ENCODE peak calls at places on chromosome 1, in four cellular contexts. X, O, E and I are unnamed samples.
A peak's percentile ranks its signal among the peaks of the same experiment; 100 is the strongest.

GRCh38 chr1:7403265-7404045 is 367.6 kb upstream of the VAMP3 start:
- DNase-seq in X (no peak), O (no peak), E (no peak), I (no peak)

GRCh38 chr1:46084553-46085448 is 47.6 kb downstream of the PIK3R3 start:
- DNase-seq in X (no peak), O (no peak), E (no peak), I (no peak)

GRCh38 chr1:29465755-29466154 is 229.4 kb downstream of the PTPRU start:
- DNase-seq in X (no peak), O (no peak), E (no peak), I (no peak)

GRCh38 chr1:247857986-247858356 is 984 bp downstream of the TRIM58 start:
- DNase-seq in X (no peak), O (no peak), E (no peak), I (no peak)

GRCh38 chr1:179127163-179127895 is 45.5 kb downstream of the TOR3A start:
- DNase-seq in X (no peak), O (no peak), E (no peak), I (no peak)

GRCh38 chr1:29900727-29901126 is 664.4 kb downstream of the PTPRU start:
- DNase-seq in X (peak; percentile 79), O (no peak), E (no peak), I (no peak)

GRCh38 chr1:244820131-244820530 is 15.3 kb upstream of the COX20 start:
- DNase-seq in X (no peak), O (no peak), E (no peak), I (no peak)

GRCh38 chr1:206801467-206801866 is 29.2 kb upstream of the IL10 start:
- DNase-seq in X (no peak), O (no peak), E (no peak), I (no peak)

GRCh38 chr1:167367705-167368104 is 147.0 kb downstream of the POU2F1 start:
- DNase-seq in X (no peak), O (no peak), E (no peak), I (no peak)

GRCh38 chr1:83129107-83129506 is 869.8 kb downstream of the TTLL7 start:
- DNase-seq in X (no peak), O (no peak), E (no peak), I (no peak)

GRCh38 chr1:218374972-218375371 is 29.8 kb downstream of the TGFB2 start:
- DNase-seq in X (no peak), O (no peak), E (no peak), I (no peak)

GRCh38 chr1:166814611-166815010 is 24.7 kb upstream of the POGK start:
- DNase-seq in X (no peak), O (no peak), E (no peak), I (peak; percentile 27)

GRCh38 chr1:229114315-229114714 is 156.6 kb upstream of the RAB4A start:
- DNase-seq in X (no peak), O (no peak), E (no peak), I (no peak)

GRCh38 chr1:180811886-180812285 is 100.8 kb upstream of the KIAA1614 start:
- DNase-seq in X (no peak), O (no peak), E (no peak), I (no peak)

GRCh38 chr1:83574749-83575148 is 424.2 kb downstream of the TTLL7 start:
- DNase-seq in X (no peak), O (no peak), E (no peak), I (no peak)

GRCh38 chr1:173876732-173877131 is 8.6 kb downstream of the ZBTB37 start:
- DNase-seq in X (no peak), O (no peak), E (no peak), I (no peak)

GRCh38 chr1:98797506-98797905 is 136.0 kb downstream of the SNX7 start:
- DNase-seq in X (no peak), O (no peak), E (no peak), I (no peak)

GRCh38 chr1:175900171-175900570 is 156.8 kb upstream of the TNR start:
- DNase-seq in X (no peak), O (no peak), E (no peak), I (no peak)

GRCh38 chr1:229238231-229238630 is 32.7 kb upstream of the RAB4A start:
- DNase-seq in X (no peak), O (no peak), E (no peak), I (no peak)

GRCh38 chr1:154155282-154155681 is 409 bp upstream of the NUP210L start:
- DNase-seq in X (peak; percentile 44), O (no peak), E (no peak), I (no peak)

GRCh38 chr1:40770296-40771070 is 13.1 kb upstream of the KCNQ4 start:
- DNase-seq in X (no peak), O (no peak), E (no peak), I (no peak)

GRCh38 chr1:170214980-170215910 is 69.5 kb downstream of the NTMT2 start:
- DNase-seq in X (peak; percentile 58), O (no peak), E (no peak), I (no peak)

GRCh38 chr1:170213598-170213997 is 67.8 kb downstream of the NTMT2 start:
- DNase-seq in X (peak; percentile 52), O (no peak), E (no peak), I (no peak)

GRCh38 chr1:170214117-170214979 is 68.6 kb downstream of the NTMT2 start:
- DNase-seq in X (no peak), O (no peak), E (peak; percentile 40), I (no peak)

GRCh38 chr1:170205301-170205700 is 59.5 kb downstream of the NTMT2 start:
- DNase-seq in X (no peak), O (no peak), E (no peak), I (no peak)

DNA sequence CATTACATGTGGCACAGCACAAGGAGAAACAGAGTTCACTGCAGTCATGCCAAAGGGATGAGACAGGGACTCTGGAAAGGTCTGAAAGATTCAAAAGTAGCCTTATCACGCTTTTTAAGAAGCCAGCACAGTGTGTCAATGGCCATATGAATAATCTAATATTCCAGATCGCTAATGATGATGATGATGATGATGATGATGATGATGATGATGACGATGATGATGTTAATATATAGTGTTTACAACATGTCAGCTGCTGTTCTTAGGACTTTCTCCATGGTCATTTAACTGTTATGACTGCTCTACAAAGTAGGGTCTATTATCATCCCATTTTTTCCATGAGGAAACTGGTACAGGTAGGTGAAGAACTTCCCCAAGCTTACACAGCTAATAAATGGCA is 64.4 kb downstream of the NTMT2 start:
- DNase-seq in X (no peak), O (no peak), E (no peak), I (no peak)
- TF ChIP-seq CTCF in X (no peak), O (no peak), E (no peak), I (no peak)

DNA sequence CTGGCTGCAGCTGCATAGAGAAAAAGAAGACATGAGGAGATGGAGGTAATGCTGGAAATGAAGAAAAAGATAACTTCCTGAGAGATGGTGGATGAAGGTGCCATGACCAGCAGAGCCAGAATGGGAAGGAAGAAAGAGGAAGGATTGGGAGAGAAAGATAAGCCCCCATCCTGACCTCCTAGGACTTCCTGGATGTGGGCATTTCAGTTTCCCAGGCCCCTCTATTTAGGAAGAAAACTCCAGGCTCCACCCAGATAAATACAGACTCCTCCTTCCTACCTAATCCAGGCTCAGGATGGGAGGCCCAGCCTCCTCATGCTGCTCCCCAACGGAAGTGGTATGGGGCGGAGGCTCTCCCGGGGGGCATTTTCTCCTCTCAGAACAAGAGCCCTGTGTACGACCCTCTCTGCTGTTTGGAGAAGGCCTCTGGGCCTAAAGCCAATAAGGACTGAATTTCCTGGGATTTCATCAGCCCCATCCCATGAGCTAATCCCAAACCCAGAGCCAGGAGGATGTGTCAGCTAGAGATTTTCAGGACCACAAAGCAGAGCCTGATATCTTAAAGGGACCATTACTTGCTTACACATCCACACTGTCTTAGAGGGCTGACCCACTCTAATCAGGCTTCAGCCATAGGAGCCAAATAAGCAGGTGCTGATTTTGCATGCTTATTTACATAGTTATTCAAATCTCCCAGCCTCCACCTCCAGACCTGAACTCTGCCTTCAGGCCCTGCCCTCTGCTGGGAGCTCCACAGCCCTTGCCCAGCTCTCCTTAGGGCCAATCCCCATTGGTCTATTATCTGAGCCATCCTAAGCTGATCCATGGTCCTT is 5.1 kb upstream of the ARHGEF2 start:
- DNase-seq in X (peak; percentile 84), O (peak; percentile 45), E (peak; percentile 99), I (no peak)
- TF ChIP-seq CTCF in X (no peak), O (no peak), E (peak; percentile 8), I (peak; percentile 25)

DNA sequence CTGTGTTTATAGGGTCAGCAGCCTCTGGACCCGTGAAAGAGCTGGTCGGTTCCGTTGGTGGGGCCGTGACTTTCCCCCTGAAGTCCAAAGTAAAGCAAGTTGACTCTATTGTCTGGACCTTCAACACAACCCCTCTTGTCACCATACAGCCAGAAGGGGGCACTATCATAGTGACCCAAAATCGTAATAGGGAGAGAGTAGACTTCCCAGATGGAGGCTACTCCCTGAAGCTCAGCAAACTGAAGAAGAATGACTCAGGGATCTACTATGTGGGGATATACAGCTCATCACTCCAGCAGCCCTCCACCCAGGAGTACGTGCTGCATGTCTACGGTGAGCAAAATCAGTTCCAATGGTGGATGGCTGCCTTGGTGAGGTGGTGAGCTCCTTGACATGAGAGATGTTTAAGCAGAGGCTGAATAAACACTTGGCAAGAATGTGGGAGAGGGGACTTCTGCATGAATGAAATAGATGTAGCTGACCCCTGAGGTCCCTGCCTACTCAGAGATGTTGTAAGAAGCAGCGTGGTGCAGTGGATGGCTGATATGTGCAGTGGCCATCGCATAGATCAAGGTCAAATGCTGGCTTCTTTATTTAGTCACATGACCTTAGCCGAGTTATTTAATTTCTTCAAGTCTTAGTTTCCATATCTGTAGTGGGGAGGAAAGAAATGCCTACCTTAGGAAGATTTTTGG is 9.3 kb downstream of the SLAMF7 start:
- DNase-seq in X (no peak), O (no peak), E (no peak), I (no peak)
- TF ChIP-seq CTCF in X (no peak), O (no peak), E (peak; percentile 14), I (peak; percentile 28)

DNA sequence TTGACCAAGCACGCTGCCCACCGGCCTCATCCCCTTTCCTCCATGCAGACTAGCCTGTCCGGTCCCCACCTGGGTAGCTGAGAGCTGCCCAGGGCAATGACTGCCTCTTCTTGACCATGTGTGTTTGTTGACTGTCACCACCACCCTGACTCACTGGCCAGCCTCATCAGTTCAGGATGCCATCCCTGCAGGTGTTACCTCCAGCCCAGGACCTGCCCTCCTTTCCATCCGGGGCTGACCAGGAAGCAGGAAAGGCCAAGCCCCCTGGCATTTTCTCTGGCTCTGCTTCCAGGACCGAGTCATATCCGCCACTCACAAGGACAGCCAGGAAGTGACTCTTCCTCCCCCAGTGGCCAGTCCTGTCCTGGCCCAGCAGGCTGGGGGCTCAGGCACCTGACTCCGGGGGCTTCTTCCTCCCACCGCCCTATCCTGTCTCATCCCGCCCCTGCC is 17.1 kb downstream of the EPHA2 start:
- DNase-seq in X (no peak), O (no peak), E (no peak), I (no peak)
- TF ChIP-seq CTCF in X (no peak), O (no peak), E (no peak), I (peak; percentile 8)

GRCh38 chr1:20574686-20575543 is 14.0 kb upstream of the CDA start:
- DNase-seq in X (peak; percentile 86), O (peak; percentile 89), E (no peak), I (no peak)
- TF ChIP-seq CTCF in X (peak; percentile 88), O (peak; percentile 64), E (peak; percentile 81), I (peak; percentile 95)

DNA sequence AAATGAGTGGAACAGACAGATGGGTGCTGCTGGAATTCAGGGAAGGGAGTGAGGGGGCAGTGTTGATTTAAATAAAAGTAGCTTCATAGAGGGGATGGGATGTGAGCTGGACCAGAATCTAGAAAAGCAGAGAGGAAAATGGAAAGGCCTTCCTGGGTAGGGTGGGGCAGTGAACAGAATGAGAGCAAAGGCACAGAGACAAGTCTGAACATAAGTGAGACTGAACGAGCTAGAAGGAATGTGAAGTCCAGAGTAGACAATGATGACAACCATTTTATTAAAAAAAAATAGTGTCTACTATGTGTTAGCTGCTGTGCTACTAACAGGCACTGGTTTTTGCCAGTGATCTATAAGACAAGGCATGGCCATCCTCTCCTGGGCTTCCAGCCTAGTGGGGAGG is 36.0 kb downstream of the ELK4 start:
- DNase-seq in X (no peak), O (no peak), E (no peak), I (no peak)
- TF ChIP-seq CTCF in X (no peak), O (no peak), E (no peak), I (no peak)